ENCODE peak calls at places on chromosomes 11 and 22, in four cellular contexts. One of them, this sample, is unnamed.

GRCh38 chr22:17754233-17754925 is 19.9 kb downstream of the BID start:
- DNase-seq in lung: no peak
- DNase-seq in AG10803: no peak
- DNase-seq in neural progenitor cell: peak; percentile 62
- DNase-seq in this sample: no peak

GRCh38 chr11:116703421-116703820 is 69.4 kb downstream of the BUD13 start:
- DNase-seq in lung: no peak
- DNase-seq in AG10803: no peak
- DNase-seq in neural progenitor cell: peak; percentile 89
- DNase-seq in this sample: no peak

GRCh38 chr11:102387056-102387781 is 40.2 kb downstream of the BIRC2 start:
- DNase-seq in lung: no peak
- DNase-seq in AG10803: no peak
- DNase-seq in neural progenitor cell: no peak
- DNase-seq in this sample: no peak

GRCh38 chr11:64305691-64306562 is 603 bp downstream of the ESRRA start:
- DNase-seq in lung: peak; percentile 85
- DNase-seq in AG10803: peak; percentile 21
- DNase-seq in neural progenitor cell: peak; percentile 82
- DNase-seq in this sample: no peak

GRCh38 chr22:22817468-22818201 is 70.0 kb upstream of the IGLL5 start:
- DNase-seq in lung: no peak
- DNase-seq in AG10803: no peak
- DNase-seq in neural progenitor cell: no peak
- DNase-seq in this sample: no peak

GRCh38 chr22:19817561-19818263 is 37.0 kb downstream of the GNB1L start:
- DNase-seq in lung: peak; percentile 46
- DNase-seq in AG10803: no peak
- DNase-seq in neural progenitor cell: no peak
- DNase-seq in this sample: no peak

GRCh38 chr11:64729851-64730382 is 6.9 kb upstream of the NRXN2 start:
- DNase-seq in lung: peak; percentile 55
- DNase-seq in AG10803: no peak
- DNase-seq in neural progenitor cell: peak; percentile 84
- DNase-seq in this sample: no peak

GRCh38 chr22:41998361-41999261 is at the start of gene WBP2NL:
- DNase-seq in lung: peak; percentile 90
- DNase-seq in AG10803: peak; percentile 70
- DNase-seq in neural progenitor cell: no peak
- DNase-seq in this sample: no peak

GRCh38 chr11:12756867-12757266 is 82.6 kb downstream of the TEAD1 start:
- DNase-seq in lung: no peak
- DNase-seq in AG10803: no peak
- DNase-seq in neural progenitor cell: no peak
- DNase-seq in this sample: no peak

GRCh38 chr11:134654161-134654915 is 242.3 kb upstream of the B3GAT1 start:
- DNase-seq in lung: peak; percentile 14
- DNase-seq in AG10803: no peak
- DNase-seq in neural progenitor cell: no peak
- DNase-seq in this sample: no peak

GRCh38 chr11:10542776-10543175 is 1.8 kb upstream of the RNF141 start:
- DNase-seq in lung: no peak
- DNase-seq in AG10803: no peak
- DNase-seq in neural progenitor cell: no peak
- DNase-seq in this sample: no peak

GRCh38 chr11:47330002-47330911 is 22.2 kb downstream of the MYBPC3 start:
- DNase-seq in lung: no peak
- DNase-seq in AG10803: no peak
- DNase-seq in neural progenitor cell: no peak
- DNase-seq in this sample: no peak

DNA sequence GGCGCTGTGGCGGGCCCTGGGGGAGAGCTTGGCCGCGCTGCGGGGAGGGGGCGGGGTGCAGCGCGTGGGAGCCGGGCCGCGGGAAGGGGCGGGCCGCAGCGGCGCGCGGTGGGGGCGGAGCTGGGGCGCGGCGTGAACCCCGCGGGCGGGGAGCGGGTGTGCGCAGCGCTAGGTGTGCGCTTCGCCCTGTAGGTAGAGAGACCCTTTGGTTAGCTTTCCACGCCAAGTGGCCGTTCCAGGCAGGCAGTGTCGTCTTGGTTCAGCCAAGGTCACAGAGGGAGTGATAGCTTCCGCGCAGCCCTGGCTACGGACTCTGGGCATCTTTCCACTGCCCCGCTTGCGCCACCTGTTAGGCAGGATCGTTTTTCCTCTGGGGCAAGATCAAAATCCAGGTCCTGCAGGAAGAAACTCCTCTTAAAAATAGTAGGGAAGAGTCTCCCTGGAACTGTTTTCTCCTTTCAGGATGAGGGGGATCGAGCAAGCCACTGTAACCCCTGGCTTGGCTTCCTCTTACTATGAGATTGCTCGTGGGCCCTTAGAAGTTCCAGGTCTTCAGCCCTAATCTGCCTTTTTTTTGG is 434 bp downstream of the BANF1 start:
- DNase-seq in lung: peak; percentile 60
- DNase-seq in AG10803: peak; percentile 44
- DNase-seq in neural progenitor cell: no peak
- DNase-seq in this sample: no peak
- TF ChIP-seq CTCF in lung: no peak
- TF ChIP-seq CTCF in AG10803: peak; percentile 32
- TF ChIP-seq CTCF in neural progenitor cell: no peak
- TF ChIP-seq CTCF in this sample: no peak

GRCh38 chr11:1369371-1370005 is 20.2 kb upstream of the BRSK2 start:
- DNase-seq in lung: no peak
- DNase-seq in AG10803: no peak
- DNase-seq in neural progenitor cell: no peak
- DNase-seq in this sample: no peak
- TF ChIP-seq CTCF in lung: no peak
- TF ChIP-seq CTCF in AG10803: no peak
- TF ChIP-seq CTCF in neural progenitor cell: no peak
- TF ChIP-seq CTCF in this sample: no peak

GRCh38 chr11:72238492-72239295 is 5.3 kb downstream of the PHOX2A start:
- DNase-seq in lung: no peak
- DNase-seq in AG10803: no peak
- DNase-seq in neural progenitor cell: no peak
- DNase-seq in this sample: no peak
- TF ChIP-seq CTCF in lung: no peak
- TF ChIP-seq CTCF in AG10803: no peak
- TF ChIP-seq CTCF in neural progenitor cell: no peak
- TF ChIP-seq CTCF in this sample: no peak

GRCh38 chr11:69537126-69537525 is 55.7 kb downstream of the LINC01488 start:
- DNase-seq in lung: no peak
- DNase-seq in AG10803: no peak
- DNase-seq in neural progenitor cell: no peak
- DNase-seq in this sample: no peak

GRCh38 chr11:69537855-69538640 is 56.6 kb downstream of the LINC01488 start:
- DNase-seq in lung: no peak
- DNase-seq in AG10803: no peak
- DNase-seq in neural progenitor cell: no peak
- DNase-seq in this sample: no peak

GRCh38 chr11:69536406-69536805 is 54.9 kb downstream of the LINC01488 start:
- DNase-seq in lung: no peak
- DNase-seq in AG10803: no peak
- DNase-seq in neural progenitor cell: no peak
- DNase-seq in this sample: no peak

GRCh38 chr11:69534166-69534530 is 52.7 kb downstream of the LINC01488 start:
- DNase-seq in lung: no peak
- DNase-seq in AG10803: no peak
- DNase-seq in neural progenitor cell: no peak
- DNase-seq in this sample: no peak

GRCh38 chr11:69535928-69536327 is 54.5 kb downstream of the LINC01488 start:
- DNase-seq in lung: no peak
- DNase-seq in AG10803: no peak
- DNase-seq in neural progenitor cell: no peak
- DNase-seq in this sample: no peak
- TF ChIP-seq CTCF in lung: no peak
- TF ChIP-seq CTCF in AG10803: no peak
- TF ChIP-seq CTCF in neural progenitor cell: no peak
- TF ChIP-seq CTCF in this sample: no peak

GRCh38 chr11:66417000-66417399 is 3.8 kb upstream of the NPAS4 start:
- DNase-seq in lung: no peak
- DNase-seq in AG10803: no peak
- DNase-seq in neural progenitor cell: peak; percentile 30
- DNase-seq in this sample: no peak
- TF ChIP-seq CTCF in lung: no peak
- TF ChIP-seq CTCF in AG10803: no peak
- TF ChIP-seq CTCF in neural progenitor cell: no peak
- TF ChIP-seq CTCF in this sample: no peak

GRCh38 chr11:43934359-43935130 is 7.9 kb upstream of the C11orf96 start:
- DNase-seq in lung: no peak
- DNase-seq in AG10803: no peak
- DNase-seq in neural progenitor cell: no peak
- DNase-seq in this sample: no peak
- TF ChIP-seq CTCF in lung: no peak
- TF ChIP-seq CTCF in AG10803: no peak
- TF ChIP-seq CTCF in neural progenitor cell: no peak
- TF ChIP-seq CTCF in this sample: no peak

GRCh38 chr11:119639642-119640205 is 89.3 kb downstream of the NECTIN1 start:
- DNase-seq in lung: no peak
- DNase-seq in AG10803: no peak
- DNase-seq in neural progenitor cell: peak; percentile 62
- DNase-seq in this sample: no peak

GRCh38 chr11:119644502-119644901 is 84.5 kb downstream of the NECTIN1 start:
- DNase-seq in lung: no peak
- DNase-seq in AG10803: no peak
- DNase-seq in neural progenitor cell: no peak
- DNase-seq in this sample: no peak

GRCh38 chr11:119643878-119644225 is 85.1 kb downstream of the NECTIN1 start:
- DNase-seq in lung: no peak
- DNase-seq in AG10803: no peak
- DNase-seq in neural progenitor cell: no peak
- DNase-seq in this sample: no peak

GRCh38 chr11:119643212-119643877 is 85.7 kb downstream of the NECTIN1 start:
- DNase-seq in lung: no peak
- DNase-seq in AG10803: no peak
- DNase-seq in neural progenitor cell: no peak
- DNase-seq in this sample: no peak

GRCh38 chr11:119641991-119642745 is 86.8 kb downstream of the NECTIN1 start:
- DNase-seq in lung: no peak
- DNase-seq in AG10803: no peak
- DNase-seq in neural progenitor cell: peak; percentile 51
- DNase-seq in this sample: no peak
- TF ChIP-seq CTCF in lung: peak; percentile 4
- TF ChIP-seq CTCF in AG10803: peak; percentile 47
- TF ChIP-seq CTCF in neural progenitor cell: peak; percentile 61
- TF ChIP-seq CTCF in this sample: peak; percentile 46

DNA sequence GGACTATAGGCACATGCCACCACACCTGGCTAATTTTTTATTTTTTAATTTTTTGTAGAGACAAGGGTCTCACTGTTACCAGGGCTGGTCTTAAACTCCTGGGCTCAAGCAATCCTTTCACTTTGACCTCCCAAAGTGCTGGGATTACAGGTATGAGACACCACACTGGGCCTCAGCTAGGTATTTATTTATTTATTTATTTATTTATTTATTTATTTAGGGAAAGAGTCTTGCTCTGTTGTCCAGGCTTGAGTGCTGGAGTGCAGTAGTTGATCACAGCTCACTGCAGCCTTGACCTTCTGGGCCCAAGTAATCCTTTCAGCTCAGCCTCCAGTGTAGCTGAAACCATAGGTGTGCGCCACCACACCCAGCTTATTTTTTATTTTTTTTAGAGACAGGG is 43.2 kb downstream of the HORMAD2 start:
- DNase-seq in lung: no peak
- DNase-seq in AG10803: no peak
- DNase-seq in neural progenitor cell: no peak
- DNase-seq in this sample: no peak
- TF ChIP-seq CTCF in lung: no peak
- TF ChIP-seq CTCF in AG10803: no peak
- TF ChIP-seq CTCF in neural progenitor cell: no peak
- TF ChIP-seq CTCF in this sample: no peak

GRCh38 chr22:43053176-43053575 is 36.0 kb downstream of the TTLL1 start:
- DNase-seq in lung: no peak
- DNase-seq in AG10803: no peak
- DNase-seq in neural progenitor cell: peak; percentile 34
- DNase-seq in this sample: no peak
- TF ChIP-seq CTCF in lung: no peak
- TF ChIP-seq CTCF in AG10803: peak; percentile 9
- TF ChIP-seq CTCF in neural progenitor cell: peak; percentile 40
- TF ChIP-seq CTCF in this sample: no peak